ENCODE peak calls at places on chromosome 17, in eight cellular contexts. One of them, this sample, is unnamed. For H3K9me3, the result is how much of the 10 kb centered on the place peaks cover.

GRCh38 chr17:34199932-34200534 is 55.1 kb upstream of the CCL2 start:
- DNase-seq in cardiac muscle cell: peak
- DNase-seq in left lung: no peak
- DNase-seq in heart right ventricle: peak
- DNase-seq in adrenal gland: peak
- DNase-seq in psoas muscle: peak
- DNase-seq in neural progenitor cell: peak
- DNase-seq in stomach: peak
- DNase-seq in this sample: peak

GRCh38 chr17:39722965-39723848 is 7.1 kb downstream of the MIEN1 start:
- DNase-seq in cardiac muscle cell: no peak
- DNase-seq in stomach: no peak
- DNase-seq in left lung: no peak
- DNase-seq in psoas muscle: no peak
- DNase-seq in heart right ventricle: no peak
- DNase-seq in adrenal gland: no peak
- DNase-seq in neural progenitor cell: no peak
- DNase-seq in this sample: no peak

GRCh38 chr17:68381076-68381900 is 76.0 kb downstream of the WIPI1 start:
- DNase-seq in neural progenitor cell: no peak
- DNase-seq in adrenal gland: peak
- DNase-seq in left lung: no peak
- DNase-seq in stomach: peak
- DNase-seq in cardiac muscle cell: no peak
- DNase-seq in psoas muscle: no peak
- DNase-seq in heart right ventricle: no peak
- DNase-seq in this sample: no peak

GRCh38 chr17:82442643-82443464 is 7.7 kb downstream of the CYBC1 start:
- DNase-seq in stomach: no peak
- DNase-seq in adrenal gland: peak
- DNase-seq in heart right ventricle: no peak
- DNase-seq in neural progenitor cell: no peak
- DNase-seq in cardiac muscle cell: no peak
- DNase-seq in left lung: peak
- DNase-seq in psoas muscle: no peak
- DNase-seq in this sample: no peak

GRCh38 chr17:14541714-14542113 is 240.8 kb downstream of the HS3ST3B1 start:
- DNase-seq in heart right ventricle: no peak
- DNase-seq in cardiac muscle cell: no peak
- DNase-seq in adrenal gland: no peak
- DNase-seq in left lung: no peak
- DNase-seq in psoas muscle: no peak
- DNase-seq in stomach: no peak
- DNase-seq in neural progenitor cell: no peak
- DNase-seq in this sample: no peak

GRCh38 chr17:79435296-79435695 is 175.6 kb downstream of the RBFOX3 start:
- DNase-seq in psoas muscle: no peak
- DNase-seq in heart right ventricle: no peak
- DNase-seq in adrenal gland: no peak
- DNase-seq in neural progenitor cell: no peak
- DNase-seq in left lung: peak
- DNase-seq in cardiac muscle cell: no peak
- DNase-seq in stomach: no peak
- DNase-seq in this sample: no peak

GRCh38 chr17:43946766-43947165 is 4.5 kb upstream of the PPY start:
- DNase-seq in stomach: no peak
- DNase-seq in cardiac muscle cell: no peak
- DNase-seq in heart right ventricle: no peak
- DNase-seq in psoas muscle: no peak
- DNase-seq in adrenal gland: no peak
- DNase-seq in left lung: peak
- DNase-seq in neural progenitor cell: no peak
- DNase-seq in this sample: no peak

GRCh38 chr17:38897176-38897575 is 27.3 kb downstream of the LASP1 start:
- DNase-seq in cardiac muscle cell: no peak
- DNase-seq in heart right ventricle: peak
- DNase-seq in stomach: no peak
- DNase-seq in psoas muscle: peak
- DNase-seq in left lung: no peak
- DNase-seq in neural progenitor cell: no peak
- DNase-seq in adrenal gland: peak
- DNase-seq in this sample: peak

GRCh38 chr17:73182616-73183310 is 10.1 kb upstream of the COG1 start:
- DNase-seq in stomach: peak
- DNase-seq in psoas muscle: no peak
- DNase-seq in cardiac muscle cell: no peak
- DNase-seq in left lung: no peak
- DNase-seq in neural progenitor cell: no peak
- DNase-seq in adrenal gland: no peak
- DNase-seq in heart right ventricle: no peak
- DNase-seq in this sample: peak

GRCh38 chr17:43517615-43518386 is 28.3 kb downstream of the ETV4 start:
- DNase-seq in cardiac muscle cell: no peak
- DNase-seq in stomach: no peak
- DNase-seq in psoas muscle: no peak
- DNase-seq in neural progenitor cell: no peak
- DNase-seq in heart right ventricle: no peak
- DNase-seq in adrenal gland: no peak
- DNase-seq in left lung: no peak
- DNase-seq in this sample: no peak

GRCh38 chr17:50271173-50271750 is 3.0 kb upstream of the TMEM92 start:
- DNase-seq in stomach: no peak
- DNase-seq in neural progenitor cell: no peak
- DNase-seq in heart right ventricle: no peak
- DNase-seq in left lung: no peak
- DNase-seq in adrenal gland: no peak
- DNase-seq in psoas muscle: no peak
- DNase-seq in cardiac muscle cell: no peak
- DNase-seq in this sample: no peak

GRCh38 chr17:80561541-80562114 is 17.0 kb downstream of the RPTOR start:
- DNase-seq in psoas muscle: no peak
- DNase-seq in heart right ventricle: no peak
- DNase-seq in neural progenitor cell: no peak
- DNase-seq in stomach: no peak
- DNase-seq in cardiac muscle cell: no peak
- DNase-seq in adrenal gland: no peak
- DNase-seq in left lung: no peak
- DNase-seq in this sample: no peak

GRCh38 chr17:41768682-41769288 is 17.7 kb downstream of the JUP start:
- DNase-seq in psoas muscle: no peak
- DNase-seq in stomach: no peak
- DNase-seq in heart right ventricle: no peak
- DNase-seq in neural progenitor cell: no peak
- DNase-seq in adrenal gland: no peak
- DNase-seq in cardiac muscle cell: no peak
- DNase-seq in left lung: no peak
- DNase-seq in this sample: peak

GRCh38 chr17:9729034-9729650 is 62.2 kb downstream of the DHRS7C start:
- DNase-seq in stomach: no peak
- DNase-seq in cardiac muscle cell: peak
- DNase-seq in psoas muscle: no peak
- DNase-seq in heart right ventricle: no peak
- DNase-seq in adrenal gland: no peak
- DNase-seq in left lung: no peak
- DNase-seq in neural progenitor cell: peak
- DNase-seq in this sample: no peak

GRCh38 chr17:9726291-9726690 is 65.1 kb downstream of the DHRS7C start:
- DNase-seq in neural progenitor cell: peak
- DNase-seq in heart right ventricle: no peak
- DNase-seq in stomach: no peak
- DNase-seq in adrenal gland: no peak
- DNase-seq in left lung: no peak
- DNase-seq in psoas muscle: no peak
- DNase-seq in cardiac muscle cell: no peak
- DNase-seq in this sample: no peak

GRCh38 chr17:9728564-9728963 is 62.8 kb downstream of the DHRS7C start:
- DNase-seq in cardiac muscle cell: no peak
- DNase-seq in stomach: no peak
- DNase-seq in adrenal gland: no peak
- DNase-seq in left lung: no peak
- DNase-seq in neural progenitor cell: no peak
- DNase-seq in psoas muscle: no peak
- DNase-seq in heart right ventricle: no peak
- DNase-seq in this sample: no peak

GRCh38 chr17:9728005-9728404 is 63.4 kb downstream of the DHRS7C start:
- DNase-seq in psoas muscle: no peak
- DNase-seq in adrenal gland: no peak
- DNase-seq in heart right ventricle: no peak
- DNase-seq in stomach: no peak
- DNase-seq in left lung: no peak
- DNase-seq in neural progenitor cell: no peak
- DNase-seq in cardiac muscle cell: no peak
- DNase-seq in this sample: no peak

GRCh38 chr17:9725575-9725974 is 65.8 kb downstream of the DHRS7C start:
- DNase-seq in stomach: no peak
- DNase-seq in adrenal gland: peak
- DNase-seq in neural progenitor cell: peak
- DNase-seq in left lung: no peak
- DNase-seq in cardiac muscle cell: no peak
- DNase-seq in psoas muscle: no peak
- DNase-seq in heart right ventricle: no peak
- DNase-seq in this sample: no peak
- TF ChIP-seq CTCF in stomach: no peak
- TF ChIP-seq CTCF in adrenal gland: no peak
- TF ChIP-seq CTCF in neural progenitor cell: peak
- TF ChIP-seq CTCF in left lung: no peak
- TF ChIP-seq CTCF in cardiac muscle cell: no peak
- TF ChIP-seq CTCF in psoas muscle: no peak
- TF ChIP-seq CTCF in heart right ventricle: peak
- TF ChIP-seq CTCF in this sample: no peak

DNA sequence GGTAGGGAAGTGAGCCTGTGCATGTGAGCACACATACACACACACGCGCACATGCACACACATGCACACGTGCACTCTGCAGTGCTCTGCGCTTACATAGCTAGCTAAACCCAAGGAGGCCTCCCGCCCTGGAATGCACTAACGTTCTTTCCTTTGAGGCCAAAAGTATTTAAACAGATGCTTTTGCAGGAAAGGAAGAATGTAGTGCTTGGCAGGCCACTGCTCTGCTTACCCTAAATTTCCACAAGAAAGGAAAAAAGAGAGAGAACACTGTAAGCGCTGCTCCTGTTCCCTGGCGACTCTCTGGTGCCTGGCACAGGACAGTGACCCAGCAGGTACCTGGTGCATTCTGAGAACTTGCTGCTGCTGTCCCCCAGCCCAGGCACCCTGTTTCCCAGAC is 31.3 kb upstream of the MRPS23 start:
- DNase-seq in heart right ventricle: peak
- DNase-seq in cardiac muscle cell: no peak
- DNase-seq in stomach: no peak
- DNase-seq in psoas muscle: no peak
- DNase-seq in neural progenitor cell: no peak
- DNase-seq in left lung: peak
- DNase-seq in adrenal gland: no peak
- DNase-seq in this sample: no peak
- H3K27ac ChIP-seq in heart right ventricle: peak
- H3K27ac ChIP-seq in cardiac muscle cell: no peak
- H3K27ac ChIP-seq in stomach: no peak
- H3K27ac ChIP-seq in psoas muscle: peak
- H3K27ac ChIP-seq in neural progenitor cell: no peak
- H3K27ac ChIP-seq in left lung: no peak
- H3K27ac ChIP-seq in adrenal gland: peak
- H3K27ac ChIP-seq in this sample: no peak

GRCh38 chr17:70202840-70203239 is 33.5 kb downstream of the KCNJ2 start:
- DNase-seq in adrenal gland: no peak
- DNase-seq in heart right ventricle: no peak
- DNase-seq in left lung: no peak
- DNase-seq in neural progenitor cell: no peak
- DNase-seq in cardiac muscle cell: no peak
- DNase-seq in psoas muscle: no peak
- DNase-seq in stomach: no peak
- DNase-seq in this sample: no peak
- H3K9me3 ChIP-seq in adrenal gland: under half
- H3K9me3 ChIP-seq in heart right ventricle: under half
- H3K9me3 ChIP-seq in left lung: under half
- H3K9me3 ChIP-seq in neural progenitor cell: under half
- H3K9me3 ChIP-seq in cardiac muscle cell: under half
- H3K9me3 ChIP-seq in psoas muscle: under half
- H3K9me3 ChIP-seq in stomach: under half
- H3K9me3 ChIP-seq in this sample: under half

GRCh38 chr17:74647871-74648672 is 24.5 kb upstream of the CD300E start:
- DNase-seq in psoas muscle: no peak
- DNase-seq in neural progenitor cell: no peak
- DNase-seq in heart right ventricle: no peak
- DNase-seq in adrenal gland: no peak
- DNase-seq in cardiac muscle cell: peak
- DNase-seq in stomach: no peak
- DNase-seq in left lung: no peak
- DNase-seq in this sample: no peak

GRCh38 chr17:74644419-74644818 is 20.9 kb upstream of the CD300E start:
- DNase-seq in heart right ventricle: no peak
- DNase-seq in cardiac muscle cell: no peak
- DNase-seq in psoas muscle: no peak
- DNase-seq in left lung: no peak
- DNase-seq in adrenal gland: no peak
- DNase-seq in neural progenitor cell: no peak
- DNase-seq in stomach: no peak
- DNase-seq in this sample: no peak

GRCh38 chr17:74645010-74645409 is 21.5 kb upstream of the CD300E start:
- DNase-seq in left lung: no peak
- DNase-seq in adrenal gland: no peak
- DNase-seq in neural progenitor cell: no peak
- DNase-seq in psoas muscle: no peak
- DNase-seq in stomach: no peak
- DNase-seq in heart right ventricle: no peak
- DNase-seq in cardiac muscle cell: no peak
- DNase-seq in this sample: no peak

GRCh38 chr17:74643826-74644225 is 20.3 kb upstream of the CD300E start:
- DNase-seq in heart right ventricle: no peak
- DNase-seq in neural progenitor cell: no peak
- DNase-seq in adrenal gland: no peak
- DNase-seq in psoas muscle: no peak
- DNase-seq in left lung: no peak
- DNase-seq in cardiac muscle cell: no peak
- DNase-seq in stomach: no peak
- DNase-seq in this sample: no peak

GRCh38 chr17:74646231-74646630 is 22.7 kb upstream of the CD300E start:
- DNase-seq in stomach: no peak
- DNase-seq in left lung: no peak
- DNase-seq in adrenal gland: no peak
- DNase-seq in psoas muscle: no peak
- DNase-seq in heart right ventricle: no peak
- DNase-seq in neural progenitor cell: no peak
- DNase-seq in cardiac muscle cell: no peak
- DNase-seq in this sample: no peak
- TF ChIP-seq CTCF in stomach: peak
- TF ChIP-seq CTCF in left lung: no peak
- TF ChIP-seq CTCF in adrenal gland: peak
- TF ChIP-seq CTCF in psoas muscle: no peak
- TF ChIP-seq CTCF in heart right ventricle: peak
- TF ChIP-seq CTCF in neural progenitor cell: peak
- TF ChIP-seq CTCF in cardiac muscle cell: peak
- TF ChIP-seq CTCF in this sample: peak

This sample was measured in WERI-Rb-1.